ENCODE peak calls at places on chromosomes 7 and 10, in ten cellular contexts. K is fibroblast of lung; S is T-helper 2 cell; B is C1 segment of cervical spinal cord; L is heart right ventricle; Q is left cardiac atrium; N is T1000; P is stimulated activated CD8-positive, alpha-beta memory T cell treated with anti-CD3 and anti-CD28 coated beads, Interleukin-4, amount 100 ng/mL, for 24 hours; V is activated CD8-positive, alpha-beta memory T cell treated with anti-CD3 and anti-CD28 coated beads for 24 hours; H is NCI-H460. G is an unnamed sample.

GRCh38 chr10:74373059-74373458 is 222.0 kb downstream of the ADK start:
- DNase-seq in K (no peak), S (no peak), B (no peak), L (no peak), Q (no peak), N (no peak), P (no peak), V (no peak), H (no peak), G (no peak)

GRCh38 chr10:48731141-48731540 is 46.5 kb downstream of the WDFY4 start:
- DNase-seq in K (no peak), S (no peak), B (no peak), L (no peak), Q (no peak), N (no peak), P (no peak), V (no peak), H (no peak), G (no peak)

GRCh38 chr7:54988516-54988915 is 30.3 kb upstream of the EGFR start:
- DNase-seq in K (no peak), S (no peak), B (no peak), L (no peak), Q (no peak), N (no peak), P (no peak), V (no peak), H (no peak), G (no peak)

GRCh38 chr7:148162808-148163207 is 427.8 kb upstream of the C7orf33 start:
- DNase-seq in K (no peak), S (no peak), B (no peak), L (no peak), Q (no peak), N (no peak), P (no peak), V (no peak), H (no peak), G (no peak)

GRCh38 chr10:130076681-130077080 is 33.9 kb downstream of the C10orf143 start:
- DNase-seq in K (no peak), S (no peak), B (no peak), L (no peak), Q (no peak), N (no peak), P (no peak), V (no peak), H (no peak), G (no peak)

GRCh38 chr7:72040641-72041040 is 371.5 kb downstream of the CALN1 start:
- DNase-seq in K (no peak), S (no peak), B (no peak), L (no peak), Q (no peak), N (no peak), P (no peak), V (no peak), H (no peak), G (no peak)

GRCh38 chr7:17679427-17679826 is 260.9 kb downstream of the SNX13 start:
- DNase-seq in K (peak), S (no peak), B (no peak), L (peak), Q (peak), N (peak), P (no peak), V (no peak), H (no peak), G (peak)

GRCh38 chr7:136958016-136958415 is 89.6 kb downstream of the CHRM2 start:
- DNase-seq in K (peak), S (no peak), B (no peak), L (no peak), Q (no peak), N (no peak), P (no peak), V (no peak), H (no peak), G (peak)

GRCh38 chr7:50962962-50963374 is 180.3 kb upstream of the GRB10 start:
- DNase-seq in K (peak), S (no peak), B (no peak), L (peak), Q (peak), N (peak), P (no peak), V (no peak), H (peak), G (peak)

GRCh38 chr7:21960922-21961321 is 15.2 kb upstream of the CDCA7L start:
- DNase-seq in K (peak), S (no peak), B (no peak), L (no peak), Q (no peak), N (no peak), P (no peak), V (no peak), H (no peak), G (peak)

GRCh38 chr7:22565315-22565811 is 65.4 kb upstream of the STEAP1B start:
- DNase-seq in K (peak), S (no peak), B (no peak), L (no peak), Q (no peak), N (no peak), P (no peak), V (no peak), H (no peak), G (peak)

G was measured in astrocyte of the spinal cord.